ENCODE peak calls at places on chromosomes 11 and 22, in eight cellular contexts. H, X, G, A, Y, J, S and C are unnamed samples.

GRCh38 chr11:61106296-61106695 is 4.0 kb downstream of the CD5 start:
- DNase-seq in A (no peak), X (no peak), J (no peak), S (no peak), Y (peak; percentile 8), G (no peak), H (no peak), C (no peak)

GRCh38 chr11:78641541-78641940 is 66.9 kb upstream of the NARS2 start:
- DNase-seq in J (no peak), Y (no peak), G (peak; percentile 20), H (no peak), X (no peak), A (no peak), S (no peak), C (no peak)

GRCh38 chr22:30921108-30921507 is 47.5 kb downstream of the MORC2 start:
- DNase-seq in S (no peak), Y (peak; percentile 24), G (no peak), J (no peak), A (no peak), H (no peak), X (no peak), C (no peak)

GRCh38 chr11:64297722-64298358 is 2.3 kb upstream of the CATSPERZ start:
- DNase-seq in X (peak; percentile 1), G (no peak), S (no peak), Y (no peak), A (no peak), J (no peak), H (no peak), C (no peak)

GRCh38 chr11:40288212-40288803 is 1171.1 kb downstream of the LRRC4C start:
- DNase-seq in Y (no peak), S (no peak), H (no peak), A (no peak), J (no peak), G (no peak), X (no peak), C (no peak)

GRCh38 chr11:113681711-113682410 is 24.2 kb downstream of the TMPRSS5 start:
- DNase-seq in H (no peak), X (no peak), G (no peak), A (no peak), J (no peak), S (peak; percentile 40), Y (no peak), C (no peak)

GRCh38 chr11:86977441-86978050 is 22.4 kb upstream of the FZD4 start:
- DNase-seq in H (no peak), A (no peak), S (no peak), J (no peak), G (no peak), X (no peak), Y (no peak), C (no peak)

GRCh38 chr22:43136255-43136654 is 6.9 kb downstream of the MCAT start:
- DNase-seq in Y (peak; percentile 61), X (no peak), H (no peak), S (peak; percentile 62), G (peak; percentile 42), J (peak; percentile 29), A (no peak), C (peak; percentile 80)

GRCh38 chr22:38953577-38954413 is 3.6 kb upstream of the APOBEC3A start:
- DNase-seq in H (peak; percentile 9), S (no peak), G (peak; percentile 18), X (peak; percentile 86), J (peak; percentile 77), A (no peak), Y (peak; percentile 89), C (no peak)

GRCh38 chr11:119149371-119150275 is 771 bp downstream of the ABCG4 start:
- DNase-seq in A (no peak), Y (peak; percentile 28), X (no peak), G (no peak), H (no peak), J (peak; percentile 12), S (peak; percentile 41), C (no peak)

GRCh38 chr22:22316589-22316988 is 72.0 kb downstream of the VPREB1 start:
- DNase-seq in H (no peak), J (no peak), S (peak; percentile 79), G (no peak), Y (no peak), X (no peak), A (no peak), C (no peak)

GRCh38 chr22:42962295-42963230 is 52.4 kb downstream of the PACSIN2 start:
- DNase-seq in S (peak; percentile 53), X (no peak), A (no peak), G (peak; percentile 37), H (no peak), J (no peak), Y (no peak), C (no peak)

GRCh38 chr11:87743002-87743401 is 432.2 kb downstream of the RAB38 start:
- DNase-seq in J (no peak), S (peak; percentile 37), H (no peak), X (no peak), Y (peak; percentile 2), G (no peak), A (no peak), C (no peak)

GRCh38 chr11:129278586-129279319 is 86.6 kb upstream of the ARHGAP32 start:
- DNase-seq in H (no peak), Y (peak; percentile 28), G (peak; percentile 38), J (no peak), A (no peak), S (no peak), X (peak; percentile 16), C (peak; percentile 10)

GRCh38 chr11:76469141-76469540 is 24.3 kb downstream of the EMSY start:
- DNase-seq in A (no peak), J (no peak), H (no peak), G (no peak), Y (no peak), X (no peak), S (peak; percentile 56), C (no peak)

GRCh38 chr11:20634044-20634443 is 34.6 kb downstream of the SLC6A5 start:
- DNase-seq in J (no peak), Y (no peak), A (no peak), X (no peak), S (peak; percentile 47), H (no peak), G (no peak), C (no peak)